ENCODE peak calls at places on chromosomes 11 and 22, in four cellular contexts. R is K562, K is A549, J is GM12878. O is an unnamed sample.

GRCh38 chr22:44616882-44617655 is 84.9 kb upstream of the PRR5 start:
- DNase-seq in R (no peak), K (no peak), J (no peak), O (no peak)

GRCh38 chr22:44129614-44129976 is 51.1 kb upstream of the PARVG start:
- DNase-seq in R (peak; percentile 11), K (no peak), J (no peak), O (no peak)

GRCh38 chr11:84720706-84721402 is 906.3 kb downstream of the DLG2 start:
- DNase-seq in R (no peak), K (no peak), J (no peak), O (peak; percentile 7)

GRCh38 chr11:5336331-5336730 is 7.0 kb downstream of the OR51B5 start:
- DNase-seq in R (no peak), K (no peak), J (no peak), O (no peak)

GRCh38 chr11:13329670-13330401 is 52.2 kb downstream of the BMAL1 start:
- DNase-seq in R (no peak), K (peak; percentile 13), J (no peak), O (no peak)

GRCh38 chr11:134477486-134477885 is 65.4 kb upstream of the B3GAT1 start:
- DNase-seq in R (no peak), K (no peak), J (no peak), O (no peak)

GRCh38 chr11:64385953-64386704 is 27.2 kb downstream of the RPS6KA4 start:
- DNase-seq in R (no peak), K (no peak), J (no peak), O (peak; percentile 88)

GRCh38 chr11:11401960-11402359 is 48.9 kb upstream of the CSNK2A3 start:
- DNase-seq in R (no peak), K (no peak), J (no peak), O (no peak)

GRCh38 chr11:762421-763072 is 14.7 kb downstream of the GATD1 start:
- DNase-seq in R (peak; percentile 40), K (peak; percentile 83), J (no peak), O (peak; percentile 76)

GRCh38 chr11:106446302-106446701 is 368.8 kb downstream of the AASDHPPT start:
- DNase-seq in R (no peak), K (no peak), J (no peak), O (no peak)

GRCh38 chr11:2664331-2664730 is 35.5 kb downstream of the KCNQ1OT1 start:
- DNase-seq in R (no peak), K (no peak), J (no peak), O (no peak)

GRCh38 chr11:79174045-79175008 is 266.5 kb downstream of the TENM4 start:
- DNase-seq in R (no peak), K (no peak), J (no peak), O (no peak)

DNA sequence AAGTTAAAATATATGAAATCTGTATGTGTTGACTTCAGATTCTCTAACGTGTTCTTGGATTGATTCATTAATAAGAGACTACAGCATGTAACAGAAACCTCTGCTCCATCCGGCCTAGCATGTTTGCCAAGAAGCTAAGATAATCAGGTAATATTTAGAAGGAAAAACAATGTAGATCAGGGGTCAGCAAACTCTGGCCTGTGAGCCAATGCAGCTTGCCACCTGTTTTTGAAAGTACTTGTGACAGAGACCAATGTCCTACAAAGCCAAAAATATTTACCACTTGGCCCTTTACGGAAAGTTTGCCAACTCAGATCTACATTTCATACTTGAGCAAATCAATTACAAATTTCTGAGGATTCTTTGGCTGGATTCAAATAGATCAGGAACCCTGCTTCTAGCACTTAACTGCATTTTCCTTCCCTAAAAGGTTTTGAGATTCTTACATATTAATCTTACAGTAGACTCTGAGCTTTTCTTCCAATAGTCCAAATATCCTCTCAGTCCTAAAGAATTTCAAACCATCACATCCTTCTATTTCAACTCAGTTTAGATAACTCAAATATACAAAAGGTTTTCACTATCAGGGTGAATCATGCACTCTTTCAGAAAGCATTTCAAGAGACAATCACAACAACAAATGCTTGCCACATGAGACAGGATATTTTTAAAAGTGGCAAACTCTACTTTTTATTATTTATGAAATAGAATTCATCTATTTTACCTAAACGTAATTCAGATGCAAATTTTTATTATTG is 29.5 kb downstream of the APOL5 start:
- DNase-seq in R (no peak), K (no peak), J (no peak), O (no peak)
- TF ChIP-seq MYC in R (no peak), K (no peak), J (no peak), O (no peak)

GRCh38 chr11:61889831-61890230 is 1.5 kb downstream of the FADS3 start:
- DNase-seq in R (no peak), K (no peak), J (no peak), O (no peak)
- TF ChIP-seq CTCF in R (no peak), K (no peak), J (no peak), O (no peak)

GRCh38 chr22:17964647-17965046 is 59.7 kb downstream of the MICAL3 start:
- DNase-seq in R (no peak), K (no peak), J (peak; percentile 65), O (no peak)

GRCh38 chr22:17963015-17963414 is 61.3 kb downstream of the MICAL3 start:
- DNase-seq in R (no peak), K (no peak), J (no peak), O (no peak)

GRCh38 chr22:17965538-17966402 is 58.6 kb downstream of the MICAL3 start:
- DNase-seq in R (no peak), K (no peak), J (no peak), O (no peak)

GRCh38 chr22:17962168-17962567 is 62.2 kb downstream of the MICAL3 start:
- DNase-seq in R (no peak), K (no peak), J (no peak), O (no peak)

GRCh38 chr22:17964153-17964552 is 60.2 kb downstream of the MICAL3 start:
- DNase-seq in R (no peak), K (no peak), J (no peak), O (no peak)
- TF ChIP-seq MYC in R (no peak), K (no peak), J (no peak), O (no peak)

DNA sequence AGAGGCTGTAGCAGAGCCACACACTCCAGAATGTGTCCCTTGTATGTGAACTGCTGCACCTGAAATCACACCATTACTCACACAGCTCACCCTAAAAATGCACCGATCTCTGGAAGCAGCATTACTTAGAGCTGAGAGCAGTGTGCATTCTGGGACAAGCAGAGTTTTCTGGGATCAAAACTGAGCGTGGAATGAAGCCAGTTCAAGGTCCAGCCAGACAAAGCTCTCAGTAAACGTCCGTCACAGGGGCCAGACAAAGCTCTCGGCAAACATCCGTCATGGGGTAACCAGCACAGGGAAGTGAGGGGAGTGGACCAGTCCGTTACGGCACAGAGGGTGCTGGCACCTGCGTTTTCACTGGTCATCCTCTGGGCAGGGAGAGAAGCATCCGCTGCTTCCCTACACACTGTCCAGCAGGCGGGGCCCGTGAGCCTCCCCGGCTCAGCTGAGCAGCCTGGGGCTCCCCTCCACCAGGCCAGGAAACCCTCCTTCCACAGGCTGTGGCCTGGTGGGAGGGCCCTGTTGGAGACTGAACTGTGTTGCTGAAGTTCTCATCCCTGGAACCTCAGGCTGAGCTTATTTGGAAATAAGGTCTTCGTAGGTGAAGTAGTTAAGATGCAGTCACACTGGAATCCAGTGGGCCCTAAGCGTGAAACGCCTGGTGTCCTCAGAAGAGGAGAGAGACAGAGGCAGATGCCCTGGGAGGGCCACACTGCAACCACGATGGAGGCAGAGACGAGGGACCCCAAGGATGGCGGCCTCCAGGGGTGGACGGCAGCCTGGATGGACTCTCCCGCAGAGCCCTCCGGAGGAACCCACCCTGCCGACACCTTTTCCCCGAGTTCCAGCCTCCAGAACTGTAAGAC is 883.9 kb downstream of the BRD1 start:
- DNase-seq in R (peak; percentile 55), K (peak; percentile 25), J (no peak), O (peak; percentile 49)
- TF ChIP-seq CTCF in R (peak; percentile 54), K (peak; percentile 34), J (no peak), O (peak; percentile 59)

O was measured in NB4.